ENCODE peak calls at places on chromosomes 1 and 21, in four cellular contexts. G is A549, B is HepG2, J is GM12878. S is an unnamed sample.
A peak's percentile ranks its signal among the peaks of the same experiment; 100 is the strongest.

GRCh38 chr1:80534606-80535360 is 1266.0 kb upstream of the ADGRL2 start:
- DNase-seq in B (no peak), G (no peak), J (no peak), S (no peak)

GRCh38 chr1:84208935-84209334 is 64.9 kb downstream of the PRKACB start:
- DNase-seq in G (no peak), B (no peak), J (no peak), S (no peak)

GRCh38 chr21:17848228-17848627 is 29.1 kb upstream of the C21orf91 start:
- DNase-seq in B (no peak), G (no peak), J (peak; percentile 84), S (no peak)

GRCh38 chr1:15933684-15934083 is 42.2 kb downstream of the ZBTB17 start:
- DNase-seq in B (no peak), G (no peak), J (no peak), S (no peak)

GRCh38 chr1:156803086-156803851 is 13.4 kb downstream of the SH2D2A start:
- DNase-seq in J (no peak), G (no peak), B (no peak), S (no peak)

GRCh38 chr21:31181089-31181757 is 142.9 kb upstream of the KRTAP19-8 start:
- DNase-seq in J (no peak), G (no peak), B (no peak), S (no peak)

GRCh38 chr1:42941640-42942330 is 16.9 kb downstream of the SLC2A1 start:
- DNase-seq in G (no peak), J (no peak), B (no peak), S (no peak)

GRCh38 chr1:225425211-225425786 is 2.5 kb downstream of the LBR start:
- DNase-seq in B (no peak), G (no peak), J (no peak), S (no peak)

GRCh38 chr1:109295712-109296415 is 10.9 kb downstream of the MYBPHL start:
- DNase-seq in G (no peak), B (no peak), J (no peak), S (no peak)

GRCh38 chr1:93689521-93690223 is 8.0 kb upstream of the BCAR3 start:
- DNase-seq in G (no peak), B (no peak), J (no peak), S (peak; percentile 19)

GRCh38 chr1:158717344-158717743 is 3.2 kb downstream of the OR6K3 start:
- DNase-seq in B (no peak), J (no peak), G (no peak), S (no peak)

GRCh38 chr1:225681231-225681630 is 28.3 kb upstream of the ENAH start:
- DNase-seq in B (no peak), J (no peak), G (no peak), S (no peak)

GRCh38 chr1:205925730-205926129 is 17.5 kb downstream of the SLC26A9 start:
- DNase-seq in B (no peak), J (no peak), G (peak; percentile 81), S (no peak)

GRCh38 chr1:8510041-8510823 is 192.3 kb downstream of the SLC45A1 start:
- DNase-seq in G (no peak), J (no peak), B (no peak), S (no peak)

GRCh38 chr1:51998007-51998406 is 7.5 kb upstream of the RAB3B start:
- DNase-seq in J (no peak), G (no peak), B (no peak), S (peak; percentile 60)

GRCh38 chr1:84164156-84164555 is 20.1 kb downstream of the PRKACB start:
- DNase-seq in J (no peak), G (no peak), B (no peak), S (no peak)

GRCh38 chr21:33661146-33661545 is 18.8 kb downstream of the ITSN1 start:
- DNase-seq in G (no peak), B (no peak), J (no peak), S (no peak)

GRCh38 chr21:19076031-19076430 is 672.4 kb upstream of the TMPRSS15 start:
- DNase-seq in B (no peak), J (no peak), G (no peak), S (peak; percentile 63)

GRCh38 chr21:17673261-17674020 is 60.7 kb upstream of the BTG3 start:
- DNase-seq in G (no peak), J (no peak), B (no peak), S (peak; percentile 58)

GRCh38 chr1:199780948-199781347 is 246.6 kb upstream of the NR5A2 start:
- DNase-seq in G (no peak), B (no peak), J (no peak), S (no peak)

GRCh38 chr1:173506437-173506836 is 29.3 kb downstream of the PRDX6 start:
- DNase-seq in G (peak; percentile 20), B (peak; percentile 40), J (no peak), S (peak; percentile 66)

GRCh38 chr1:234731371-234732085 is 121.5 kb upstream of the IRF2BP2 start:
- DNase-seq in G (no peak), B (peak; percentile 59), J (peak; percentile 68), S (no peak)

GRCh38 chr21:14076143-14076806 is 134.5 kb downstream of the LIPI start:
- DNase-seq in B (no peak), J (no peak), G (no peak), S (no peak)

GRCh38 chr1:79322511-79323027 is 316.0 kb upstream of the ADGRL4 start:
- DNase-seq in G (no peak), B (no peak), J (no peak), S (no peak)

GRCh38 chr1:109979489-109980091 is 5.0 kb upstream of the AHCYL1 start:
- DNase-seq in B (no peak), G (peak; percentile 42), J (no peak), S (no peak)

GRCh38 chr1:178552856-178553255 is 39.9 kb downstream of the TEX35 start:
- DNase-seq in G (no peak), J (no peak), B (no peak), S (no peak)

GRCh38 chr1:232982238-232982944 is 32.0 kb downstream of the NTPCR start:
- DNase-seq in G (no peak), J (no peak), B (no peak), S (no peak)

GRCh38 chr1:29682918-29683314 is 446.6 kb downstream of the PTPRU start:
- DNase-seq in J (no peak), G (no peak), B (no peak), S (no peak)

GRCh38 chr1:99682291-99682751 is 36.4 kb downstream of the PALMD start:
- DNase-seq in B (no peak), G (peak; percentile 4), J (no peak), S (no peak)

GRCh38 chr1:103120981-103121380 is 12.7 kb upstream of the COL11A1 start:
- DNase-seq in J (no peak), G (no peak), B (no peak), S (no peak)

GRCh38 chr1:26282694-26283019 is 2.8 kb downstream of the SH3BGRL3 start:
- DNase-seq in G (no peak), B (no peak), J (no peak), S (no peak)

GRCh38 chr1:153799016-153799415 is 23.8 kb downstream of the SLC27A3 start:
- DNase-seq in G (no peak), B (no peak), J (no peak), S (no peak)

GRCh38 chr1:43552813-43553212 is 22.1 kb downstream of the PTPRF start:
- DNase-seq in B (no peak), G (no peak), J (no peak), S (no peak)

GRCh38 chr1:21289700-21290545 is at the start of gene ECE1:
- DNase-seq in G (peak; percentile 52), B (no peak), J (no peak), S (peak; percentile 82)

GRCh38 chr1:19079541-19079940 is 123.1 kb upstream of the IFFO2 start:
- DNase-seq in J (no peak), G (no peak), B (no peak), S (no peak)

GRCh38 chr1:19081218-19081893 is 124.9 kb upstream of the IFFO2 start:
- DNase-seq in B (no peak), J (no peak), G (peak; percentile 25), S (no peak)

GRCh38 chr1:19078503-19078902 is 122.0 kb upstream of the IFFO2 start:
- DNase-seq in J (no peak), B (no peak), G (no peak), S (no peak)

GRCh38 chr1:19080715-19081114 is 124.2 kb upstream of the IFFO2 start:
- DNase-seq in J (no peak), G (no peak), B (no peak), S (no peak)

DNA sequence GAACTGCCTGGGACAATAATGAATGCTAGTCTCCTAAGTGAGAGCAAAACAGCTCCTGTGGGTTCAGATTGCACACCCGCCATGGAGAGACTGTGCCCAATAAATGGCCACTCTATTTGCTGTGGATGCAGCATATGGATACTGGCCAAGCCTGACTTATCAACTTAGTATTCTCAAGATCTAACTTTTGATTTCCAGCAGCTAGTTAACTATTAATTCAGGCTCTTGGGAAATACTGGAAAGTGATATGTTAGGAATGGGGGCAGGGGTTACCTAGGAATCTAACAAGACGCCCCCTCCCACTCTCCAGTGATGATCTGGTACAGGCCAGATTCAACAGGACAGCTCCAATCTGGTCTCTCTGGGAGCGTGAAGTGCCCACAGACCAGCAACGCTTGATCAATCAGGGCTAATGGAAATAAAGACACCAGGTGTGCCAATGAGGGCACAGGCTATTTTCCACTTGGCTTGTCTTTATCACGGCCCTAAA is 123.6 kb upstream of the IFFO2 start:
- DNase-seq in B (peak; percentile 62), G (no peak), J (no peak), S (no peak)
- H3K4me3 ChIP-seq in B (no peak overlapping the region), G (peak overlapping the region; percentile 38), J (no peak overlapping the region), S (no peak overlapping the region)

GRCh38 chr1:2227341-2228156 is 570 bp upstream of the SKI start:
- DNase-seq in G (peak; percentile 79), B (peak; percentile 89), J (peak; percentile 41), S (peak; percentile 97)
- TF ChIP-seq REST in G (no peak), B (no peak), J (no peak), S (no peak)

DNA sequence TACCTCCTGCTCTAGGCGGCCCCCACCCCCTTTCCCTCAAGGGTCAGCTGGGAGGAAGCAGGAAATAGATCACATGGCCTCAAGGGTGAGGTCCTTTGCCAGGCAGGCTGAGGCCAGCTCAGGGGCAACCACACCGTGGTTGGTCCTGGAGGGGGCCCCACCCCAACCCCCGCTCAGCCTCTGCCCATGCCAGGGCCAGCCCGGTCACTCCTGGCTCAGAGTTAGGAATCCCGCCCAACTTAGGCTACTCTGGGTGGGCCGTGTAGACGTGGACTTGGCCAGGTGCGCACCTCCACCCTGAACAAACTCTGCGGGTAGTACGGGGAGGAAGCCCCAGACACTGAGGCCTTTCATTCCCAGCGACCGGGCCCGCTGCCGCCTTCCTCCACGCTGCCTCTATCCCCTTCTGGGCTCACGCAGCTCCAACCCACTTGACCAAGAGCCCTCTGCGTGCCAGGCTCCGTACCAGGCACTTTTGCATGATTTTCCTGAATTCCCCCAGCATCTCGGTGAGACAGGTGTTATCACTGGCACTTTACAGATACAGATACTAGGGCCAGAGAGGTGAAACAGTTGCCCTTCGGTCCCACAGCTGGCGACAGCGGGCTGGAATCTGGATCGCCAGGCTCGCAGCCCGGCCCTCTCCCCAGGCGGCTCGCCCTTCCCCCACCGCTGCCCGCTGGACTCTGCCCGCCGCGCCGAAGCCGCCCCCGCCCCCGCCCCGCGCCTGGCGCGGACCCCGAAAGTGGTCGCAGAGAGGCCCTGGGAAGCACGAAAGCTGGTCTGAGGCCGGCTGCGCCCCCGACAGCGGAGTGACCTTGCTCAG is 771 bp downstream of the GALE start:
- DNase-seq in B (peak; percentile 61), J (no peak), G (peak; percentile 86), S (peak; percentile 78)
- TF ChIP-seq JUNB in B (no peak), J (no peak), G (no peak), S (no peak)

DNA sequence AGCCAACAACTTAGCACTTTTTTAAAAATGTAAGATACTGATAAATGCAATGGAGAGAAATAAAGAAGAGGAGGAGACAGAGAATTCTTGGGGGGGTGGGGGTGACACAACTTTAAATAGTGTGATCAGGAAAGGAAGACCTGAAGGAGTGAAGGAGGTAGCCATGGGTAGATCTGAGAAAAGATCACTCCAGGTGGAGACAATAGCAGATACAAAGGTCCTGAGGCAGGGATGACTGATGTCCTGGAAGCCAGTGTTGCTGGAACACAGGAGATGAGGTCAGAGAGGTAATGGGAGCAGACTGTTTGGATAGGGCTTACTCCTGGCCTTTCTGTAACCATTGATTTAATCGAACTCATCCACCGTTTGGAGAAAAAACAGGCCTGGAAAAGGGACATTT is 24.6 kb upstream of the TRABD2B start:
- DNase-seq in J (no peak), G (no peak), B (no peak), S (no peak)
- H3K4me3 ChIP-seq in J (no peak overlapping the region), G (no peak overlapping the region), B (no peak overlapping the region), S (no peak overlapping the region)